ENCODE peak calls at places on chromosome 17, in four cellular contexts. S, P, U and B are unnamed samples.

GRCh38 chr17:47649972-47650524 is 329 bp downstream of the KPNB1 start:
- DNase-seq in S (no peak), P (no peak), U (no peak), B (peak)

GRCh38 chr17:38685485-38685884 is 10.7 kb upstream of the EPOP start:
- DNase-seq in S (no peak), P (no peak), U (no peak), B (no peak)

GRCh38 chr17:33369876-33370275 is 76.8 kb upstream of the ASIC2 start:
- DNase-seq in S (no peak), P (no peak), U (no peak), B (no peak)

GRCh38 chr17:30720013-30720471 is 104.5 kb downstream of the CRLF3 start:
- DNase-seq in S (no peak), P (no peak), U (no peak), B (no peak)

GRCh38 chr17:46832945-46833839 is 14.7 kb upstream of the WNT3 start:
- DNase-seq in S (peak), P (no peak), U (no peak), B (no peak)

GRCh38 chr17:31571124-31571892 is 179.8 kb downstream of the RAB11FIP4 start:
- DNase-seq in S (no peak), P (no peak), U (no peak), B (no peak)

GRCh38 chr17:82684207-82684903 is 14.1 kb downstream of the RAB40B start:
- DNase-seq in S (no peak), P (no peak), U (peak), B (no peak)

GRCh38 chr17:181213-182163 is at the start of gene DOC2B:
- DNase-seq in S (no peak), P (no peak), U (no peak), B (peak)

GRCh38 chr17:17120294-17120693 is 78.0 kb downstream of the MPRIP start:
- DNase-seq in S (no peak), P (no peak), U (no peak), B (no peak)

GRCh38 chr17:79705674-79706073 is 25.1 kb upstream of the ENPP7 start:
- DNase-seq in S (no peak), P (no peak), U (no peak), B (no peak)

GRCh38 chr17:38454528-38454927 is 26.3 kb downstream of the ARHGAP23 start:
- DNase-seq in S (no peak), P (no peak), U (no peak), B (no peak)

GRCh38 chr17:66514227-66514806 is 211.9 kb downstream of the PRKCA start:
- DNase-seq in S (no peak), P (no peak), U (no peak), B (no peak)

GRCh38 chr17:16215965-16216316 is 607 bp upstream of the NCOR1 start:
- DNase-seq in S (peak), P (no peak), U (no peak), B (peak)

DNA sequence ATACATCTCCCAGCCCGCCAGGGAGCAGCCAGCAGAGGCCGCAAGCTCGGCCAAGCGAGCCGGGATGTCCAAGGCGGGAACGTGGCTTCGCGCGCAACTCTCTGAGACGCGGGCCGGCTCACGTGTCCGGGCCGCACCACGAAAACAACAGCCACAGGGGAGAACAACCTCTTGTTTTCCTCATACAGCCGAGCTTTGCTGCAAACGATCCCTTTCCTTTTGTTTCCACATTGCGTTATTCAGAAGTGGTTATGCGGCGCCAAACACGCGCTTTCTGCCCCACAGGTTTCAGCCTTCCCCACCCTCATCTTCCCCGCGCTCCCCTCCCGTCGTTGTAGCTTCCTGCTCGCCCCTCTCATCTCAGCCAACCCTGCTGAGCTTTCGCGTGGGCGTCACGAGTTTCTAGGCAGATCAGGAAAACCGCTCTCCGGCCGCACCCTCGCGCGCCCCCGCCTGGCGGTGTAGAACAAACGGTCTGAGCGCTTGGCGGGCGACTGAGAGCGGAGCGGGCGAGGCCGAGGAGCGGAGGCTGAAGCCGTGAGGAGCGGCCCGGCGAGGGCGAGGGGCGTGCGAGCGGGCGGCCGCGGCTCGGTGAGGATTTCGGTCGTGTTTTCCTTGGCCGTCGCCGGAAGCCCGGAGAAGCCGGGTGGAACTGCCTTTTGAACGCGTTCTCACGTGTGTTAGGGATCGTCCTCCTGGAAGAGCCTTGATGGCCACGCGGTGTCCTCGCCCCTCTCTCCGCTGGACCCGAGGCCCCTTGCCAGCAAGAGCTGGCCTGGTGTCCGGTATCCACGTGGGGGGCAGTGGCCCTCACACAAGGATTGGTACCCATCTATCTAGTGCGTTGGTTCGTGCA is 6.6 kb upstream of the SMARCD2 start:
- DNase-seq in S (peak), P (peak), U (peak), B (peak)
- TF ChIP-seq JUNB in S (no peak), P (no peak), U (no peak), B (no peak)

DNA sequence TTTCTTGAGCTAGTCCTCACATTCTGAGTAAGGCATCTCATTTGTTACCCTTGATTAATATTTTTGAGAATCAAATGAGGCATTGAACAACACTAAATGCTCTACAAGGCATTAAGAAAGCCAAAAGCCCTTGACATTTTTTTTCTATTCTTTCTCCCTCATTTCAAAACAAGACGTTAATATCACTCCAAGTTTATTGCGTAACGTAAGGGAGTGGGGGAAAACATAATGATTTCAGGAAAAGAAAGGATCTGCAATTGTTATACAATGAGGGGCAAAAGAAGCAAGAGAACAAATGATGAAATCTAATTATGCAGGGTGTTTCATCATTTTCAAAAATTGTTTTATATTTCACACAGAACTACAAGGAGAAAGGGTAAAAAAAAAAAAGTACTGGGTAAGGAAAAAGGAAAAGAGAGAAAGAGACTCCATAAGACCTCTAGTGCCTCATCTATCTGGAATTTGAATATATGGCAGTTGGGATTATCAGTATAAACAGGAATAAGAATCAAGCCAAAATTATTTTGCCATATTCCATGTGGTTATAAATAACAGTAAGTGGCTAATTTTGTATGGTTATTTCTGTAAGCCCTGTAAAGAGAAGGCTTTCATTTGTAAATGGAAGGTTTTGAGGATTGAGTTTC is 163.0 kb downstream of the ABCA8 start:
- DNase-seq in S (no peak), P (no peak), U (no peak), B (no peak)
- TF ChIP-seq CREB1 in S (no peak), P (no peak), U (no peak), B (no peak)

DNA sequence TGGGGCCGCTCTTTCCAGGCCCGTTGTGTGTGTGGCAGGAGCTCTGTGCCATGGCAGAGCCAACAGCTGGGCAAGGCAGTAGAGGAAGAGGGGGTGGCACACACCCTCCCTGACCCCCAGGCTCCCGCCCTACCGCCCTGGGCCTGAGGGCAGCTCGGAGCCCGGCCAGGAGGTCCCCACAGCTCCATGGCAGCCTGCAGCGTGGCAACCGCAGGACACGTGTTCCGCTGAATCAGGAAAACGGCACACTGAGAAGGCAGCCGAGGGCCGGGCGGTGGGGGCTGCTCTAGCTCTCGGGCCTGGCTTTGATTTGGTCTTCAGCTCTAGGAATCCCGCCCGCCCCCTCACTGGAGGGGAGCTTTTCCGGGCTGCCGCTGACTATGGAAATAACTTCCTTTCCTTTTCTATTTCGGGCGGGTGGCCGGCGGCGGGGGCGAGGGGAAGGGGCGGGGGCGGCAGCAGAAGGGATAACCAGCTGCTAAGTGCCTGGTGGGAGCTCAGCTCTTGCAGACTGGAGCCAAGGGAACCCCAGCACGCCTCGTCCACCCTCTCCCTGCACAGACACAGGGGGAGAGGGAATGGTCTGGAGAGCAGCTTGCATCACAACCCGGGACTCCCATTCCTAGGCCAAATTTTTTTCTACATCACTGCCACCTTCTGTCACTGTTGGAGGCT is 24.7 kb upstream of the MRPS23 start:
- DNase-seq in S (no peak), P (no peak), U (no peak), B (peak)
- TF ChIP-seq JUNB in S (no peak), P (no peak), U (no peak), B (no peak)

DNA sequence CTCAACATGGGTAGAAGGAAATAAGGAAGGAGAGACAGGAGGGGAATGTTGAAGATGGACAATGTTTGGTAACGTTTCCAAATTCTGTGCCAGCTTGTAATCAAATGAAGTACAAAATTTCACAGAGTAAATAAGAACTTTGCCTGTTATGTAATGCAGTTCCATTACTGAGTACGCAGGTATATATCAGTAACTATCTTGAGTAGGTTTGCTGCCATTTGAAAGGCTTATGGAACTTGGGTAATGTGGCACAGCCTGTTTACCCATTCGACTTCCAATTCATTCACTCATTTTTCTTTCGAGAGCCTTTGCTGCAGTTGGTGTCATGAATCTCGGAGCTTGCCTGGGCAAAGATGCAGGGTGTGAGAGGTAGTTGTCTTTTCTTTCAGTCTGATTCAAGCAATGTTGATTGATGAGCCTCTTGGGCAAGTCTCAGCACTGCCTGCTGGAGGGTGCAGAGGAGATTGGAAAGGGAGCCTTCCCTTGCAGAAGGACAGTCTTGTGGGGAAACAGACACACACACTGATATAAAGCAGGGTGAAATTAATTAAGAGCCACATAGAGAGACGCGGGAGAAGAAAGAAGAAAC is 53.4 kb downstream of the ZNF18 start:
- DNase-seq in S (no peak), P (no peak), U (no peak), B (no peak)
- TF ChIP-seq CREB1 in S (no peak), P (no peak), U (no peak), B (no peak)

GRCh38 chr17:36980281-36980761 is 31.6 kb downstream of the AATF start:
- DNase-seq in S (no peak), P (no peak), U (no peak), B (peak)
- TF ChIP-seq JUNB in S (no peak), P (no peak), U (no peak), B (no peak)

DNA sequence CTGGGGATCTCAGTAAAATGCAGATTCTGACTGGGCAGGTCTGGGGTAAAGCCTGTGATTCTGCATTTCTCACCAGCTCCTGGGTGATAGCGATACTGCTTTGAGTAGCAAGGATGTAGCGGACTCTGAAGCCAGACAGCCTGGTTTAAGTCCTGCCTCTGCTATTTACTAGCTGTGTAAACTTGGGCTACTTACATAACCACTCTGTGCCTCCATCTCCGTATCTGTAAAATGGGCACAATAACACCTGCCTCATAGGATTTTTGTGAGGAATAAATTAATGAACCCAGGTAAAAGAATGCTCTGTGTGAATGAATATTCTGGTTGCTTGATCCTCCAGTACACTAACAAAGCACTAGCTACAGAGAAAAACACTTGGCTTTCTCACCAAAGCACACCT is 54.4 kb downstream of the TMEM132E start:
- DNase-seq in S (no peak), P (no peak), U (no peak), B (no peak)
- TF ChIP-seq CREB1 in S (no peak), P (no peak), U (no peak), B (no peak)